ENCODE peak calls at places on chromosomes 7 and 10, in eight cellular contexts. I, X, U, S, K, D, N and A are unnamed samples.

GRCh38 chr7:155317114-155317434 is 19.4 kb downstream of the INSIG1 start:
- DNase-seq in X (no peak), K (no peak), S (no peak), I (no peak), U (no peak), N (no peak), D (no peak), A (no peak)

GRCh38 chr10:130300608-130301025 is 164.4 kb downstream of the GLRX3 start:
- DNase-seq in S (no peak), I (no peak), N (peak; percentile 52), K (peak; percentile 47), X (no peak), U (no peak), D (no peak), A (no peak)

GRCh38 chr10:83108565-83109333 is 1030.6 kb upstream of the GHITM start:
- DNase-seq in S (no peak), X (no peak), K (no peak), I (no peak), N (no peak), U (no peak), D (no peak), A (no peak)

GRCh38 chr7:92916751-92917369 is 80.5 kb upstream of the CDK6 start:
- DNase-seq in S (peak; percentile 33), D (peak; percentile 43), K (no peak), N (peak; percentile 65), I (no peak), U (no peak), X (no peak), A (peak; percentile 7)

GRCh38 chr7:151351027-151351426 is 9.4 kb downstream of the NUB1 start:
- DNase-seq in D (no peak), S (no peak), U (no peak), I (no peak), X (no peak), N (no peak), K (no peak), A (no peak)

GRCh38 chr10:61408065-61408464 is 45.1 kb downstream of the TMEM26 start:
- DNase-seq in X (no peak), D (no peak), N (no peak), K (no peak), S (no peak), I (no peak), U (no peak), A (no peak)

GRCh38 chr7:26397786-26398435 is 106.2 kb downstream of the SNX10 start:
- DNase-seq in D (peak; percentile 51), N (peak; percentile 75), U (no peak), S (peak; percentile 39), X (peak; percentile 57), I (no peak), K (no peak), A (no peak)

GRCh38 chr7:78939669-78940068 is 513.8 kb downstream of the MAGI2 start:
- DNase-seq in U (no peak), K (no peak), X (no peak), D (no peak), S (peak; percentile 3), I (no peak), N (no peak), A (no peak)

GRCh38 chr10:131355116-131355515 is 43.6 kb upstream of the TCERG1L start:
- DNase-seq in K (no peak), X (no peak), D (no peak), S (no peak), U (no peak), I (no peak), N (no peak), A (no peak)

GRCh38 chr7:142670504-142670903 is 78.8 kb upstream of the PRSS1 start:
- DNase-seq in I (no peak), U (no peak), S (no peak), D (no peak), K (no peak), N (no peak), X (no peak), A (no peak)

GRCh38 chr7:91772100-91772794 is 108.3 kb downstream of the MTERF1 start:
- DNase-seq in U (no peak), S (no peak), D (no peak), I (no peak), K (no peak), X (no peak), N (no peak), A (no peak)

GRCh38 chr7:27190284-27190748 is 5.3 kb upstream of the HOXA11 start:
- DNase-seq in I (no peak), U (no peak), D (no peak), S (no peak), K (no peak), N (peak; percentile 29), X (no peak), A (no peak)

GRCh38 chr7:7732566-7733290 is 14.3 kb upstream of the RPA3 start:
- DNase-seq in U (no peak), X (no peak), N (no peak), K (no peak), I (no peak), S (peak; percentile 14), D (no peak), A (no peak)

GRCh38 chr10:43128958-43129706 is 9.1 kb upstream of the CSGALNACT2 start:
- DNase-seq in X (no peak), N (peak; percentile 56), S (peak; percentile 94), D (peak; percentile 52), U (no peak), K (no peak), I (no peak), A (peak; percentile 88)

GRCh38 chr7:42831051-42831952 is 80.6 kb downstream of the C7orf25 start:
- DNase-seq in S (peak; percentile 39), N (peak; percentile 69), X (peak; percentile 11), U (no peak), K (no peak), I (no peak), D (peak; percentile 63), A (no peak)

GRCh38 chr7:66100408-66101050 is 14.1 kb upstream of the CRCP start:
- DNase-seq in U (no peak), S (no peak), D (no peak), X (no peak), N (no peak), K (no peak), I (no peak), A (no peak)

GRCh38 chr7:121334376-121334775 is 5.6 kb downstream of the WNT16 start:
- DNase-seq in N (no peak), X (no peak), S (no peak), D (no peak), U (no peak), K (no peak), I (no peak), A (no peak)

GRCh38 chr7:151722533-151722932 is 154.4 kb downstream of the PRKAG2 start:
- DNase-seq in X (no peak), D (no peak), U (no peak), K (no peak), S (no peak), I (no peak), N (no peak), A (no peak)

GRCh38 chr7:92421676-92422435 is 25.4 kb upstream of the GATAD1 start:
- DNase-seq in D (no peak), K (no peak), N (no peak), U (no peak), I (no peak), S (no peak), X (no peak), A (no peak)

GRCh38 chr10:59337254-59337653 is 25.1 kb downstream of the FAM13C start:
- DNase-seq in U (no peak), K (no peak), I (no peak), N (peak; percentile 86), S (peak; percentile 26), X (peak; percentile 56), D (no peak), A (no peak)

GRCh38 chr10:126006264-126006663 is 109.9 kb downstream of the FANK1 start:
- DNase-seq in X (no peak), K (no peak), U (no peak), S (no peak), D (no peak), N (no peak), I (no peak), A (no peak)

GRCh38 chr10:49696311-49696710 is 16.9 kb downstream of the C10orf53 start:
- DNase-seq in K (no peak), X (no peak), S (no peak), N (no peak), D (no peak), U (no peak), I (no peak), A (no peak)

GRCh38 chr7:93836111-93836510 is 54.4 kb downstream of the TFPI2 start:
- DNase-seq in U (no peak), S (no peak), I (no peak), D (no peak), K (no peak), X (no peak), N (no peak), A (no peak)

GRCh38 chr7:151038951-151039849 is 9.1 kb upstream of the ASIC3 start:
- DNase-seq in X (no peak), I (no peak), U (peak; percentile 77), K (peak; percentile 27), S (peak; percentile 85), D (peak; percentile 85), N (peak; percentile 95), A (peak; percentile 99)

GRCh38 chr10:12594448-12594944 is 245.1 kb downstream of the CAMK1D start:
- DNase-seq in U (no peak), D (no peak), X (no peak), N (peak; percentile 69), I (no peak), K (no peak), S (no peak), A (no peak)

GRCh38 chr7:139431010-139431409 is 52.5 kb downstream of the KLRG2 start:
- DNase-seq in K (no peak), I (no peak), U (no peak), D (no peak), S (no peak), N (no peak), X (no peak), A (no peak)

GRCh38 chr10:70908426-70909296 is 20.3 kb upstream of the PCBD1 start:
- DNase-seq in N (no peak), I (no peak), K (no peak), U (no peak), X (no peak), D (no peak), S (no peak), A (no peak)

GRCh38 chr10:62333988-62334682 is 40.0 kb upstream of the ZNF365 start:
- DNase-seq in N (no peak), I (no peak), D (no peak), K (no peak), X (no peak), S (no peak), U (no peak), A (no peak)

GRCh38 chr10:78433063-78433717 is 399.5 kb downstream of the RPS24 start:
- DNase-seq in X (no peak), D (no peak), S (no peak), U (no peak), N (peak; percentile 46), K (no peak), I (no peak), A (no peak)

GRCh38 chr7:27349621-27350020 is 107.0 kb downstream of the EVX1 start:
- DNase-seq in U (no peak), S (no peak), N (no peak), D (no peak), X (no peak), I (no peak), K (no peak), A (no peak)

GRCh38 chr10:132714096-132714721 is 71.7 kb downstream of the NKX6-2 start:
- DNase-seq in D (no peak), X (peak; percentile 86), N (no peak), K (no peak), S (no peak), I (no peak), U (no peak), A (no peak)

GRCh38 chr10:129385600-129385999 is 81.4 kb upstream of the MGMT start:
- DNase-seq in S (no peak), I (no peak), N (no peak), D (no peak), K (no peak), U (no peak), X (no peak), A (no peak)

GRCh38 chr10:5606864-5607263 is 59.5 kb downstream of the ASB13 start:
- DNase-seq in D (no peak), N (no peak), S (no peak), U (no peak), X (no peak), K (no peak), I (no peak), A (no peak)